ENCODE peak calls at places on chromosome 16, in eight cellular contexts. H, C, U, X, E, L, Z and J are unnamed samples.

GRCh38 chr16:9860876-9861275 is 321.4 kb downstream of the GRIN2A start:
- DNase-seq in U (no peak), L (no peak), E (no peak), Z (no peak), H (no peak), X (no peak), C (no peak), J (no peak)

GRCh38 chr16:65644821-65645220 is 523.0 kb upstream of the CDH11 start:
- DNase-seq in L (peak; percentile 82), X (no peak), U (no peak), E (no peak), C (no peak), H (no peak), Z (no peak), J (no peak)

GRCh38 chr16:1426734-1427451 is 4.0 kb upstream of the PERCC1 start:
- DNase-seq in H (no peak), L (no peak), U (no peak), Z (no peak), X (no peak), C (no peak), E (no peak), J (no peak)

GRCh38 chr16:1800703-1801102 is 7.2 kb upstream of the IGFALS start:
- DNase-seq in H (no peak), X (no peak), C (no peak), U (no peak), E (no peak), Z (no peak), L (no peak), J (no peak)

GRCh38 chr16:24189941-24190340 is 66.2 kb upstream of the CACNG3 start:
- DNase-seq in Z (no peak), H (no peak), L (no peak), U (no peak), C (no peak), X (no peak), E (no peak), J (no peak)

GRCh38 chr16:1167276-1168107 is 14.6 kb downstream of the CACNA1H start:
- DNase-seq in C (no peak), H (no peak), X (peak; percentile 85), E (peak; percentile 80), Z (no peak), U (no peak), L (no peak), J (no peak)

GRCh38 chr16:9845661-9846361 is 336.4 kb downstream of the GRIN2A start:
- DNase-seq in Z (no peak), C (no peak), L (no peak), U (no peak), X (no peak), H (no peak), E (no peak), J (no peak)

GRCh38 chr16:23835390-23836077 is at the start of gene PRKCB:
- DNase-seq in C (peak; percentile 58), L (no peak), Z (peak; percentile 70), U (peak; percentile 89), X (peak; percentile 51), E (peak; percentile 18), H (peak; percentile 77), J (peak; percentile 88)

GRCh38 chr16:11034005-11034404 is 89.6 kb downstream of the CLEC16A start:
- DNase-seq in Z (no peak), L (no peak), E (no peak), H (no peak), X (peak; percentile 16), C (no peak), U (no peak), J (no peak)

GRCh38 chr16:85422374-85423185 is 190.5 kb upstream of the GSE1 start:
- DNase-seq in L (peak; percentile 92), E (peak; percentile 94), X (peak; percentile 97), U (peak; percentile 67), H (no peak), C (no peak), Z (peak; percentile 5), J (no peak)

GRCh38 chr16:89999831-90000574 is 19.3 kb downstream of the DBNDD1 start:
- DNase-seq in X (no peak), H (no peak), C (no peak), Z (no peak), U (no peak), L (no peak), E (no peak), J (no peak)

GRCh38 chr16:648071-648785 is 937 bp upstream of the WDR90 start:
- DNase-seq in U (no peak), Z (no peak), C (no peak), L (peak; percentile 57), X (peak; percentile 93), H (no peak), E (peak; percentile 87), J (peak; percentile 50)

GRCh38 chr16:53346-54236 is at the start of the genes POLR3K and SNRNP25:
- DNase-seq in X (peak; percentile 100), C (peak; percentile 98), H (peak; percentile 99), Z (peak; percentile 100), L (peak; percentile 95), U (peak; percentile 98), E (peak; percentile 99), J (peak; percentile 97)

GRCh38 chr16:65342231-65342866 is 220.5 kb upstream of the CDH11 start:
- DNase-seq in H (no peak), C (no peak), U (no peak), L (no peak), E (no peak), X (no peak), Z (no peak), J (no peak)

GRCh38 chr16:47571711-47572110 is 110.6 kb downstream of the PHKB start:
- DNase-seq in L (no peak), E (no peak), U (no peak), X (no peak), H (no peak), Z (no peak), C (no peak), J (no peak)

GRCh38 chr16:31488630-31489564 is 6.0 kb downstream of the SLC5A2 start:
- DNase-seq in X (peak; percentile 25), H (no peak), C (no peak), Z (no peak), U (peak; percentile 81), E (no peak), L (no peak), J (no peak)

GRCh38 chr16:31498493-31498892 is 9.7 kb downstream of the RUSF1 start:
- DNase-seq in H (no peak), C (no peak), U (peak; percentile 55), L (no peak), E (no peak), X (no peak), Z (no peak), J (no peak)

GRCh38 chr16:88697116-88697830 is 8.9 kb downstream of the RNF166 start:
- DNase-seq in U (no peak), H (no peak), L (no peak), C (no peak), Z (no peak), E (no peak), X (no peak), J (no peak)

GRCh38 chr16:57638381-57638780 is 10.0 kb downstream of the ADGRG1 start:
- DNase-seq in U (no peak), E (no peak), X (no peak), C (no peak), Z (no peak), H (no peak), L (no peak), J (no peak)

GRCh38 chr16:57640185-57640584 is 11.8 kb downstream of the ADGRG1 start:
- DNase-seq in E (no peak), C (no peak), Z (no peak), H (no peak), U (no peak), X (no peak), L (no peak), J (no peak)

GRCh38 chr16:57637965-57638364 is 9.5 kb downstream of the ADGRG1 start:
- DNase-seq in U (no peak), L (no peak), Z (no peak), X (no peak), C (no peak), E (no peak), H (no peak), J (no peak)

GRCh38 chr16:57640612-57641011 is 12.2 kb downstream of the ADGRG1 start:
- DNase-seq in X (peak; percentile 66), L (no peak), H (no peak), Z (no peak), E (no peak), U (no peak), C (no peak), J (no peak)

DNA sequence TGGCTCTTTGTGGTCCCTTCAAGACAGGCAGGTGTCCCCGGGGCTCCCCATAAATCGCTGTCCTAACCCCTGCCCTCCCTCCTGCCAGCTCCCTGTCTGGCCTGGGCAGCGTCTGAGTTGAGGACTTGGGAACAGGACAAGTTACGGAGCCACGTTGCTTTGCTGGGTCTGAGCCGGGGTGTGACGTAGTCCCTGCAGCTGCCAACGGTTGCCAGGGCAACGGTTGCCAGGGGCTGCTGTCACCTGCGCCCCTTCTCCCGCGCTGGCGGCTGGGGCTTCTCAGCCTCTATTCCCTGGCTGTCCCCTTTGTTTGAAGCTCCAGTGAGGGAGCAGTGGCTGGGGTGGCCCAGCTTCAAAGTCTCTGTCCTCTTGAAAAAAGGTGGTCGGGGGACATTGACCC is 10.7 kb downstream of the ADGRG1 start:
- DNase-seq in E (peak; percentile 71), H (peak; percentile 51), Z (peak; percentile 41), X (peak; percentile 86), C (no peak), L (no peak), U (no peak), J (no peak)
- H3K27ac ChIP-seq in E (peak overlapping the region; percentile 57), H (peak overlapping the region; percentile 72), Z (peak overlapping the region; percentile 93), X (peak overlapping the region; percentile 68), C (no peak overlapping the region), L (no peak overlapping the region), U (no peak overlapping the region), J (no peak overlapping the region)

GRCh38 chr16:3292604-3293003 is 9.3 kb downstream of the ZNF263 start:
- DNase-seq in C (no peak), E (no peak), L (no peak), X (no peak), Z (no peak), U (no peak), H (no peak), J (no peak)
- H3K9me3 ChIP-seq in C (peaks cover 95% of the 10 kb centered on the region), E (no peaks in the 10 kb centered on the region), L (no peaks in the 10 kb centered on the region), X (no peaks in the 10 kb centered on the region), Z (peaks cover 100% of the 10 kb centered on the region), U (peaks cover 32% of the 10 kb centered on the region), H (peaks cover 97% of the 10 kb centered on the region), J (peaks cover 13% of the 10 kb centered on the region)

DNA sequence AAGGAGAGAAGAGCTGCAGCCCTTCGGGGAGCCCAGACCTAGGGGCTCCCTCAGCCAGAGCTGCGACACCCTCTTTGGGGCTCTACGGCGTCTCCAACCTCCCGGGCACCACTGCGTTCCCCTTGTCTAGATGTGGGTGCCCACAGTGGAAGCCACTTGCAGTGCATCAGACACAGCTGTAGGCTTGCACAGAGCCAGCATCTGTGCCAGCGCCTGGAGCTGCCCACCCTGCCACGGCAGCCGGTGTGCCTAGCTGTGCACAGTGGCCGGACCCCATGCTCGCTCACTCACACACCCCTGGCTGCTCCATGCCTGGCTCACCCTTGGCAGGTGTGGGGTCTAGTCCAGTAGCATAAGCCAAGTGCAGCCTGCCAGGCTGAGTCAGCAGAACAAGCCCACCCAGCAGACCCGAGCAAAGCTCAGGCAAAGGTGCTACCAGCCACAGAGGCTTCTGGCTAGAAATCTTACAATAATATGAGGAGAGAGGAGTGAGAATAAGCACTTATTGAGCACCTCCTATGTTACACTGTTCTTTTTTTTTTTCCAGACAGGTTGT is 12.9 kb upstream of the KDM8 start:
- DNase-seq in H (no peak), L (no peak), C (no peak), E (no peak), X (no peak), Z (no peak), U (peak; percentile 57), J (no peak)
- H3K4me3 ChIP-seq in H (no peak overlapping the region), L (no peak overlapping the region), C (no peak overlapping the region), E (no peak overlapping the region), X (no peak overlapping the region), Z (no peak overlapping the region), U (no peak overlapping the region), J (no peak overlapping the region)

GRCh38 chr16:30416047-30416603 is 8.7 kb downstream of the ZNF771 start:
- DNase-seq in U (no peak), C (no peak), X (no peak), H (no peak), L (no peak), E (no peak), Z (no peak), J (no peak)
- H3K27ac ChIP-seq in U (no peak overlapping the region), C (no peak overlapping the region), X (no peak overlapping the region), H (no peak overlapping the region), L (no peak overlapping the region), E (no peak overlapping the region), Z (no peak overlapping the region), J (no peak overlapping the region)